ENCODE peak calls at places on chromosome X, in nine cellular contexts. V, R, Q, O, I, N, K, C and G are unnamed samples.

GRCh38 chrX:2608638-2609430 is 82.3 kb upstream of the CD99 start:
- DNase-seq in V (peak; percentile 90), R (peak; percentile 92), Q (no peak), O (peak; percentile 80), I (no peak), N (peak; percentile 86), K (peak; percentile 92), C (peak; percentile 90), G (peak; percentile 75)

GRCh38 chrX:129791961-129792570 is 12.3 kb downstream of the SASH3 start:
- DNase-seq in V (no peak), R (no peak), Q (no peak), O (no peak), I (no peak), N (no peak), K (no peak), C (no peak), G (no peak)

GRCh38 chrX:96837808-96838207 is 45.9 kb upstream of the RPA4 start:
- DNase-seq in V (peak; percentile 57), R (no peak), Q (no peak), O (no peak), I (no peak), N (peak; percentile 16), K (no peak), C (no peak), G (peak; percentile 11)

GRCh38 chrX:33725556-33726232 is 406.4 kb downstream of the FAM47A start:
- DNase-seq in V (peak; percentile 54), R (no peak), Q (no peak), O (peak; percentile 15), I (no peak), N (peak; percentile 3), K (no peak), C (no peak), G (peak; percentile 0)

GRCh38 chrX:150254909-150255308 is 108.2 kb upstream of the MAMLD1 start:
- DNase-seq in V (no peak), R (no peak), Q (no peak), O (no peak), I (no peak), N (no peak), K (no peak), C (no peak), G (no peak)

GRCh38 chrX:34562006-34562405 is 95.1 kb downstream of the TMEM47 start:
- DNase-seq in V (peak; percentile 9), R (no peak), Q (no peak), O (no peak), I (no peak), N (peak; percentile 3), K (no peak), C (no peak), G (no peak)

GRCh38 chrX:150411656-150412055 is 48.5 kb downstream of the MAMLD1 start:
- DNase-seq in V (no peak), R (no peak), Q (no peak), O (no peak), I (no peak), N (no peak), K (no peak), C (no peak), G (no peak)

GRCh38 chrX:13669246-13669689 is 16.3 kb downstream of the TCEANC start:
- DNase-seq in V (peak; percentile 95), R (peak; percentile 50), Q (no peak), O (no peak), I (no peak), N (peak; percentile 96), K (no peak), C (no peak), G (peak; percentile 69)

GRCh38 chrX:67732864-67733263 is 189.0 kb downstream of the AR start:
- DNase-seq in V (no peak), R (no peak), Q (no peak), O (no peak), I (no peak), N (no peak), K (no peak), C (no peak), G (no peak)

GRCh38 chrX:20144491-20144890 is 2.9 kb upstream of the EIF1AX start:
- DNase-seq in V (peak; percentile 57), R (no peak), Q (no peak), O (no peak), I (no peak), N (peak; percentile 33), K (no peak), C (no peak), G (peak; percentile 15)

GRCh38 chrX:20606831-20607230 is 340.1 kb upstream of the RPS6KA3 start:
- DNase-seq in V (no peak), R (no peak), Q (no peak), O (no peak), I (no peak), N (no peak), K (no peak), C (no peak), G (no peak)

GRCh38 chrX:129781134-129782014 is 1.6 kb downstream of the SASH3 start:
- DNase-seq in V (no peak), R (peak; percentile 93), Q (peak; percentile 70), O (no peak), I (no peak), N (no peak), K (peak; percentile 52), C (peak; percentile 58), G (no peak)

GRCh38 chrX:105323951-105324350 is 103.5 kb upstream of the TEX13A start:
- DNase-seq in V (peak; percentile 79), R (no peak), Q (no peak), O (no peak), I (no peak), N (peak; percentile 28), K (no peak), C (no peak), G (peak; percentile 72)

GRCh38 chrX:68443155-68443868 is 10.0 kb upstream of the OPHN1 start:
- DNase-seq in V (no peak), R (peak; percentile 59), Q (no peak), O (no peak), I (no peak), N (peak; percentile 45), K (no peak), C (no peak), G (no peak)

GRCh38 chrX:150854856-150855255 is 43.6 kb downstream of the CD99L2 start:
- DNase-seq in V (peak; percentile 19), R (no peak), Q (no peak), O (no peak), I (no peak), N (no peak), K (no peak), C (no peak), G (no peak)

GRCh38 chrX:85499400-85499799 is 119.9 kb upstream of the POF1B start:
- DNase-seq in V (peak; percentile 78), R (no peak), Q (no peak), O (no peak), I (no peak), N (no peak), K (no peak), C (no peak), G (peak; percentile 42)

GRCh38 chrX:57565198-57565597 is 26.6 kb upstream of the ZXDB start:
- DNase-seq in V (no peak), R (no peak), Q (no peak), O (no peak), I (no peak), N (no peak), K (no peak), C (no peak), G (no peak)

GRCh38 chrX:96770315-96770714 is 85.7 kb downstream of the DIAPH2 start:
- DNase-seq in V (peak; percentile 6), R (no peak), Q (no peak), O (no peak), I (no peak), N (peak; percentile 46), K (no peak), C (no peak), G (peak; percentile 1)

GRCh38 chrX:21490341-21490740 is 116.1 kb downstream of the CNKSR2 start:
- DNase-seq in V (peak; percentile 9), R (no peak), Q (no peak), O (no peak), I (no peak), N (no peak), K (no peak), C (no peak), G (no peak)

GRCh38 chrX:2589186-2590020 is 88.6 kb upstream of the DHRSX start:
- DNase-seq in V (peak; percentile 97), R (no peak), Q (no peak), O (no peak), I (no peak), N (no peak), K (no peak), C (no peak), G (peak; percentile 64)

GRCh38 chrX:120559799-120560198 is 963 bp downstream of the CUL4B start:
- DNase-seq in V (peak; percentile 29), R (peak; percentile 1), Q (no peak), O (no peak), I (no peak), N (no peak), K (no peak), C (no peak), G (no peak)

GRCh38 chrX:108736509-108737479 is at the start of gene IRS4:
- DNase-seq in V (peak; percentile 2), R (no peak), Q (no peak), O (peak; percentile 70), I (peak; percentile 19), N (peak; percentile 11), K (no peak), C (no peak), G (no peak)

GRCh38 chrX:133215747-133216146 is 2.4 kb downstream of the TFDP3 start:
- DNase-seq in V (peak; percentile 43), R (no peak), Q (no peak), O (no peak), I (no peak), N (no peak), K (no peak), C (no peak), G (peak; percentile 3)

GRCh38 chrX:132426695-132427281 is 62.0 kb downstream of the MBNL3 start:
- DNase-seq in V (peak; percentile 38), R (no peak), Q (no peak), O (no peak), I (no peak), N (peak; percentile 57), K (no peak), C (no peak), G (no peak)

GRCh38 chrX:41293269-41293668 is 40.7 kb upstream of the DDX3X start:
- DNase-seq in V (no peak), R (peak; percentile 33), Q (peak; percentile 51), O (no peak), I (no peak), N (peak; percentile 9), K (no peak), C (no peak), G (no peak)

GRCh38 chrX:69740317-69740716 is 124.4 kb downstream of the EDA start:
- DNase-seq in V (no peak), R (no peak), Q (no peak), O (no peak), I (no peak), N (no peak), K (no peak), C (no peak), G (no peak)

GRCh38 chrX:134551365-134552095 is 91.6 kb downstream of the HPRT1 start:
- DNase-seq in V (peak; percentile 55), R (no peak), Q (no peak), O (no peak), I (no peak), N (peak; percentile 61), K (no peak), C (no peak), G (peak; percentile 26)